ENCODE peak calls at places on chromosomes 11 and 22, in nine cellular contexts. H is neural progenitor cell, Q is mammary epithelial cell, I is cardiac fibroblast, N is heart right ventricle, A is right lobe of liver, P is A673, W is A549, Z is HCT116. J is an unnamed sample.

GRCh38 chr11:111591187-111591960 is 10.9 kb upstream of the SIK2 start:
- DNase-seq in H (no peak), Q (no peak), I (no peak), N (no peak), A (no peak), P (no peak), W (no peak), Z (no peak), J (no peak)

GRCh38 chr22:45478108-45478771 is 24.4 kb upstream of the FBLN1 start:
- DNase-seq in H (no peak), Q (no peak), I (peak; percentile 93), N (no peak), A (no peak), P (no peak), W (peak; percentile 84), Z (no peak), J (peak; percentile 98)

GRCh38 chr11:2275334-2276279 is 5.2 kb upstream of the ASCL2 start:
- DNase-seq in H (no peak), Q (no peak), I (no peak), N (no peak), A (no peak), P (no peak), W (no peak), Z (no peak), J (no peak)

GRCh38 chr11:47714554-47715081 is 551 bp downstream of the AGBL2 start:
- DNase-seq in H (peak; percentile 6), Q (peak; percentile 56), I (peak; percentile 28), N (no peak), A (peak; percentile 58), P (peak; percentile 52), W (peak; percentile 11), Z (no peak), J (peak; percentile 33)

GRCh38 chr11:113894421-113894996 is 10.1 kb upstream of the HTR3B start:
- DNase-seq in H (no peak), Q (no peak), I (no peak), N (no peak), A (no peak), P (no peak), W (no peak), Z (no peak), J (no peak)

GRCh38 chr11:75536786-75537629 is 11.3 kb upstream of the GDPD5 start:
- DNase-seq in H (no peak), Q (peak; percentile 58), I (peak; percentile 52), N (no peak), A (no peak), P (no peak), W (peak; percentile 60), Z (peak; percentile 87), J (peak; percentile 50)

GRCh38 chr22:20131593-20131855 is at the start of gene ZDHHC8:
- DNase-seq in H (no peak), Q (no peak), I (no peak), N (peak; percentile 67), A (no peak), P (peak; percentile 37), W (no peak), Z (no peak), J (no peak)

GRCh38 chr11:103863497-103863896 is 172.9 kb upstream of the DDI1 start:
- DNase-seq in H (no peak), Q (peak; percentile 40), I (peak; percentile 69), N (no peak), A (no peak), P (peak; percentile 12), W (no peak), Z (no peak), J (peak; percentile 81)

GRCh38 chr11:66956689-66957290 is 1.4 kb downstream of the PC start:
- DNase-seq in H (peak; percentile 27), Q (peak; percentile 81), I (peak; percentile 64), N (no peak), A (peak; percentile 56), P (no peak), W (peak; percentile 71), Z (no peak), J (peak; percentile 95)
- TF ChIP-seq CTCF in H (no peak), Q (peak; percentile 40), I (peak; percentile 26), N (no peak), A (peak; percentile 49), P (no peak), W (no peak), Z (no peak), J (peak; percentile 21)

DNA sequence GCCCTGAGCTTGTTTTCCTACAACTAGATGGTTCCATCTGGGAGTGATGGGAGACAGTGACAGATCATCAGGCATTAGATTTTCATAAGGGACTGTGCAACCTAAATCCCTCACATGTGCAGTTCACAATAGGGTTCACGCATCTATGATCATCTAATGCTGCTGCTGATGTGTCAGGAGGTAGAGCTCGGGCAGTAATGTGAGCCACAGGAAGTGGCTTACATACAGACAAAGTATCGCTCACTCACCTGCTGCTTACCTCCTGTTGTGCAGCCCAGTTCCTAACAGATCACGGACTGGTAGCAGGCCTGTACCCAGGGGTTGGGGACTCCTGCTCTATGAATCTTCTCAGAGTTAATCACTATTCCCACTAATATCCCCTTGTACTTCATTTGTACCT is 12.4 kb downstream of the AAMDC start:
- DNase-seq in H (no peak), Q (no peak), I (no peak), N (no peak), A (no peak), P (no peak), W (no peak), Z (no peak), J (no peak)
- H3K4me3 ChIP-seq in H (no peak overlapping the region), Q (no peak overlapping the region), I (no peak overlapping the region), N (no peak overlapping the region), A (no peak overlapping the region), P (no peak overlapping the region), W (no peak overlapping the region), Z (no peak overlapping the region), J (no peak overlapping the region)

GRCh38 chr22:40367342-40367741 is 3.1 kb upstream of the SGSM3 start:
- DNase-seq in H (no peak), Q (no peak), I (no peak), N (no peak), A (no peak), P (no peak), W (no peak), Z (no peak), J (no peak)
- TF ChIP-seq CTCF in H (no peak), Q (no peak), I (no peak), N (no peak), A (no peak), P (no peak), W (no peak), Z (no peak), J (no peak)

DNA sequence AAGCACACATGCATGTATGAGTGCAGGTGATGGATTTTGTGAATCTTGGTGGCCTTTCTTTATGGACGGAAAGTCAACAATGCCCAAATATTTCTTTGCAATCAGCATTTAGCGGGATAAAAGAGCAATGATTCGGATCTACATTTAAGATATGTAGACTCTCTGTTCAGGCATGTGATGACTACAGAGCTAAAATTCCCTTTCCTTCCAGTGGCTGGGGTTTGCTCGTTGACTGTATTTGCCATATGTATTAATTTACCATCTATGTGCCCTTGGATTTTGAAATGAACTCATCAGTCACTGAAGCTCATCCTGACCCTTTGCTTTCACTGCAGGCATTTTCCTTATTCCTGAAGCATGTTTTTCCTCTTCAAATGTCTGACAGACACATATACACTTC is 13.6 kb downstream of the BLID start:
- DNase-seq in H (no peak), Q (no peak), I (peak; percentile 54), N (no peak), A (no peak), P (no peak), W (no peak), Z (no peak), J (no peak)
- H3K4me3 ChIP-seq in H (no peak overlapping the region), Q (peak overlapping the region; percentile 72), I (no peak overlapping the region), N (peak overlapping the region; percentile 49), A (no peak overlapping the region), P (no peak overlapping the region), W (no peak overlapping the region), Z (no peak overlapping the region), J (peak overlapping the region; percentile 88)

GRCh38 chr11:15186146-15186545 is 71.4 kb downstream of the INSC start:
- DNase-seq in H (no peak), Q (no peak), I (no peak), N (no peak), A (no peak), P (no peak), W (no peak), Z (no peak), J (peak; percentile 54)
- TF ChIP-seq CTCF in H (no peak), Q (no peak), I (no peak), N (no peak), A (no peak), P (no peak), W (no peak), Z (no peak), J (no peak)

GRCh38 chr11:119694334-119694733 is 34.7 kb downstream of the NECTIN1 start:
- DNase-seq in H (no peak), Q (peak; percentile 56), I (no peak), N (no peak), A (peak; percentile 88), P (no peak), W (peak; percentile 21), Z (no peak), J (no peak)
- H3K4me3 ChIP-seq in H (no peak overlapping the region), Q (no peak overlapping the region), I (no peak overlapping the region), N (no peak overlapping the region), A (no peak overlapping the region), P (no peak overlapping the region), W (no peak overlapping the region), Z (no peak overlapping the region), J (no peak overlapping the region)

GRCh38 chr11:128300785-128301184 is 286.6 kb downstream of the ETS1 start:
- DNase-seq in H (no peak), Q (no peak), I (no peak), N (no peak), A (no peak), P (no peak), W (no peak), Z (no peak), J (no peak)

GRCh38 chr11:128299132-128299726 is 288.1 kb downstream of the ETS1 start:
- DNase-seq in H (no peak), Q (no peak), I (peak; percentile 53), N (no peak), A (no peak), P (no peak), W (no peak), Z (no peak), J (peak; percentile 83)

GRCh38 chr11:128297805-128298204 is 289.6 kb downstream of the ETS1 start:
- DNase-seq in H (no peak), Q (no peak), I (no peak), N (no peak), A (no peak), P (no peak), W (no peak), Z (no peak), J (peak; percentile 30)

GRCh38 chr11:128297111-128297651 is 290.2 kb downstream of the ETS1 start:
- DNase-seq in H (no peak), Q (no peak), I (no peak), N (no peak), A (no peak), P (no peak), W (no peak), Z (no peak), J (no peak)

GRCh38 chr11:128298271-128298670 is 289.1 kb downstream of the ETS1 start:
- DNase-seq in H (no peak), Q (no peak), I (no peak), N (no peak), A (no peak), P (no peak), W (no peak), Z (no peak), J (no peak)
- TF ChIP-seq CTCF in H (no peak), Q (no peak), I (no peak), N (no peak), A (no peak), P (no peak), W (no peak), Z (no peak), J (no peak)

J was measured in fibroblast of mammary gland.